ENCODE peak calls at places on chromosomes 16 and 17, in eight cellular contexts. H, S, Z, U, L, W, T and O are unnamed samples.

GRCh38 chr16:89187337-89188063 is 12.8 kb downstream of the SLC22A31 start:
- DNase-seq in H (no peak), L (peak), S (no peak), U (no peak), T (no peak), Z (peak), W (no peak), O (peak)

GRCh38 chr17:6780886-6781285 is 4.9 kb downstream of the FBXO39 start:
- DNase-seq in H (no peak), S (no peak), Z (no peak), U (no peak), W (no peak), T (no peak), L (no peak), O (no peak)

GRCh38 chr17:35842239-35842638 is 26.5 kb downstream of the HEATR9 start:
- DNase-seq in H (no peak), S (no peak), L (no peak), U (no peak), Z (no peak), T (no peak), W (no peak), O (no peak)

GRCh38 chr17:68375566-68375965 is 81.7 kb downstream of the WIPI1 start:
- DNase-seq in U (no peak), W (no peak), L (no peak), H (no peak), T (no peak), S (no peak), Z (no peak), O (no peak)

GRCh38 chr16:66511615-66512500 is 38.1 kb downstream of the TK2 start:
- DNase-seq in L (no peak), T (no peak), W (no peak), S (no peak), H (no peak), U (no peak), Z (peak), O (no peak)

GRCh38 chr16:58222532-58223316 is 24.8 kb upstream of the CSNK2A2 start:
- DNase-seq in U (no peak), Z (peak), H (no peak), W (no peak), S (no peak), T (no peak), L (no peak), O (no peak)

GRCh38 chr16:25633549-25633948 is 58.2 kb upstream of the HS3ST4 start:
- DNase-seq in T (no peak), W (no peak), U (no peak), S (no peak), L (no peak), H (no peak), Z (peak), O (no peak)

GRCh38 chr17:34654276-34654675 is 74.9 kb downstream of the TMEM132E start:
- DNase-seq in W (no peak), S (no peak), Z (no peak), T (no peak), U (no peak), L (no peak), H (no peak), O (no peak)

GRCh38 chr16:11978080-11978479 is 1.5 kb downstream of the SNX29 start:
- DNase-seq in S (no peak), Z (no peak), L (no peak), W (no peak), H (no peak), T (no peak), U (no peak), O (no peak)

GRCh38 chr16:82344157-82344556 is 174.1 kb upstream of the MPHOSPH6 start:
- DNase-seq in T (no peak), Z (no peak), H (no peak), U (no peak), S (no peak), W (peak), L (no peak), O (no peak)

GRCh38 chr16:15643453-15644305 is 725 bp upstream of the MARF1 start:
- DNase-seq in U (peak), H (no peak), W (peak), Z (peak), T (no peak), L (no peak), S (no peak), O (peak)

GRCh38 chr16:89320717-89321501 is 103.4 kb downstream of the ZNF778 start:
- DNase-seq in Z (peak), U (no peak), H (no peak), T (no peak), W (no peak), S (no peak), L (no peak), O (no peak)

GRCh38 chr16:68762996-68763756 is 26.1 kb downstream of the CDH1 start:
- DNase-seq in U (no peak), L (no peak), W (peak), S (no peak), T (no peak), H (no peak), Z (no peak), O (no peak)

GRCh38 chr17:38861399-38861843 is 7.9 kb upstream of the RPL23 start:
- DNase-seq in W (no peak), L (no peak), H (no peak), U (no peak), S (no peak), Z (peak), T (no peak), O (no peak)

GRCh38 chr16:16148755-16149154 is 74.5 kb downstream of the ABCC6 start:
- DNase-seq in S (no peak), W (no peak), Z (no peak), U (no peak), T (no peak), L (no peak), H (no peak), O (no peak)

GRCh38 chr17:44331249-44331760 is 6.7 kb upstream of the SLC25A39 start:
- DNase-seq in L (peak), T (peak), U (peak), Z (peak), W (peak), H (no peak), S (peak), O (peak)

GRCh38 chr17:19744922-19745757 is 3.0 kb downstream of the ALDH3A1 start:
- DNase-seq in U (peak), H (peak), W (peak), T (peak), S (peak), Z (peak), L (peak), O (peak)

GRCh38 chr17:63697341-63698286 is 2.3 kb downstream of the LIMD2 start:
- DNase-seq in L (peak), Z (peak), S (peak), W (no peak), U (peak), T (peak), H (no peak), O (peak)

GRCh38 chr16:88289549-88290344 is 93.0 kb upstream of the ZNF469 start:
- DNase-seq in W (no peak), L (no peak), T (no peak), H (no peak), S (no peak), U (no peak), Z (peak), O (no peak)